ENCODE peak calls at places on chromosomes 1 and 21, in four cellular contexts. M, G, X and U are unnamed samples.

GRCh38 chr1:159835366-159835765 is 8.7 kb downstream of the SLAMF8 start:
- DNase-seq in M (no peak), G (no peak), X (no peak), U (no peak)

GRCh38 chr1:156821801-156822200 is 5.2 kb upstream of the SH2D2A start:
- DNase-seq in M (no peak), G (no peak), X (no peak), U (no peak)

GRCh38 chr1:36034692-36035091 is 49.2 kb upstream of the TEKT2 start:
- DNase-seq in M (no peak), G (no peak), X (no peak), U (no peak)

GRCh38 chr1:11531314-11531870 is 52.4 kb downstream of the DISP3 start:
- DNase-seq in M (peak; percentile 39), G (no peak), X (peak; percentile 8), U (no peak)

GRCh38 chr1:210876275-210876674 is 257.7 kb downstream of the KCNH1 start:
- DNase-seq in M (no peak), G (no peak), X (no peak), U (no peak)

GRCh38 chr1:244010191-244010590 is 40.9 kb upstream of the ZBTB18 start:
- DNase-seq in M (peak; percentile 61), G (no peak), X (no peak), U (no peak)

GRCh38 chr21:19607983-19608668 is 1204.5 kb upstream of the TMPRSS15 start:
- DNase-seq in M (peak; percentile 33), G (no peak), X (no peak), U (no peak)

GRCh38 chr1:200252526-200252925 is 157.3 kb downstream of the ZNF281 start:
- DNase-seq in M (no peak), G (no peak), X (no peak), U (no peak)

GRCh38 chr1:182046763-182047162 is 14.7 kb downstream of the ZNF648 start:
- DNase-seq in M (no peak), G (no peak), X (no peak), U (no peak)

GRCh38 chr21:30240661-30241060 is 24.8 kb upstream of the CLDN8 start:
- DNase-seq in M (no peak), G (no peak), X (no peak), U (no peak)

GRCh38 chr1:243580072-243580471 is 270.0 kb downstream of the AKT3 start:
- DNase-seq in M (no peak), G (no peak), X (no peak), U (no peak)

GRCh38 chr1:172400073-172400737 is 20.3 kb upstream of the C1orf105 start:
- DNase-seq in M (no peak), G (no peak), X (no peak), U (no peak)

GRCh38 chr1:77978293-77978968 is 441 bp downstream of the FUBP1 start:
- DNase-seq in M (peak; percentile 95), G (no peak), X (peak; percentile 66), U (no peak)

GRCh38 chr1:206854401-206855129 is 10.9 kb upstream of the IL20 start:
- DNase-seq in M (no peak), G (no peak), X (no peak), U (no peak)

GRCh38 chr1:48654606-48655210 is 122.0 kb downstream of the BEND5 start:
- DNase-seq in M (no peak), G (no peak), X (peak; percentile 33), U (no peak)

GRCh38 chr1:230253150-230253549 is 173.0 kb downstream of the PGBD5 start:
- DNase-seq in M (no peak), G (no peak), X (no peak), U (no peak)

GRCh38 chr1:230255991-230256390 is 170.1 kb downstream of the PGBD5 start:
- DNase-seq in M (no peak), G (no peak), X (no peak), U (no peak)

GRCh38 chr1:230254265-230254664 is 171.9 kb downstream of the PGBD5 start:
- DNase-seq in M (no peak), G (no peak), X (no peak), U (no peak)

GRCh38 chr1:230256896-230257295 is 169.2 kb downstream of the PGBD5 start:
- DNase-seq in M (no peak), G (no peak), X (no peak), U (no peak)

DNA sequence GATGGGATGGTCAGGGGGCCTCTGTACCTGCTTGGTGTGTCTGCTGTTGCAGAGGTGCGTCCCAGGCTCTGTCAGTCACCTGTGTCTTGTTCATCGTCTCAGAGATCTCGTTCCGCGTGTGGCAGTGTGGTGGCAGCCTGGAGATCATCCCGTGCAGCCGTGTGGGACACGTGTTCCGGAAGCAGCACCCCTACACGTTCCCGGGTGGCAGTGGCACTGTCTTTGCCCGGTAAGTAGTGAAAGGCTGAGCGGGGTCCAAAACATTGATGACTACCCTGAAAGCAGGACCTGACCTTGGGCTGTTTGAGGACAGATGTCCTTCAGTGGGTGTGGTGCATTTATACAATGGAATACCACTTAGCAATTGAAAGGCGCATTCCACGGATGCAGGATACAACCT is 171.0 kb downstream of the PGBD5 start:
- DNase-seq in M (no peak), G (no peak), X (no peak), U (no peak)
- H3K27ac ChIP-seq in M (no peak overlapping the region), G (no peak overlapping the region), X (no peak overlapping the region), U (no peak overlapping the region)

GRCh38 chr1:46196609-46197008 is 1.6 kb downstream of the POMGNT1 start:
- DNase-seq in M (no peak), G (no peak), X (no peak), U (no peak)
- H3K36me3 ChIP-seq in M (no peaks in the 10 kb centered on the region), G (peaks cover 9% of the 10 kb centered on the region), X (peaks cover 54% of the 10 kb centered on the region), U (peaks cover 62% of the 10 kb centered on the region)

GRCh38 chr1:67118191-67118590 is 16.6 kb downstream of the C1orf141 start:
- DNase-seq in M (no peak), G (no peak), X (no peak), U (no peak)

GRCh38 chr1:67110352-67110751 is 24.4 kb downstream of the C1orf141 start:
- DNase-seq in M (no peak), G (no peak), X (no peak), U (no peak)

DNA sequence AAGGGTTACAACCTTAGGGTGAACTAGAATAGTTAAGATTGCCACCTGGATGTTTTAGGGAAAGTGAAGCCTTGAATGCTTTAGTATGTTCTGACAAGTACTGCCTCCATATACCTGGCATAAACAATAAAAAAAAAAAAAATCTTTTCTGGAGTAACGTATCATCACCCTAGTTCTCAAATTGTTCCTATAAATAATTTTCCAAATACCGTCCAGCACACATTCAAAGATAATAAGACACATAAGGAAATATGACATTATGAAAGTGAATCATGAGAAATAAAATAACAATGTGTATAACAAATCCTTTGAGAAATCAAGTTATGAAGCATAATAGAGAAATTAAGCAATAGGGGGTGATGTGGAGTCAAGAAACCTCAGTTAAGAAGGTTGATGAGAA is 20.6 kb downstream of the C1orf141 start:
- DNase-seq in M (no peak), G (no peak), X (no peak), U (no peak)
- H3K4me3 ChIP-seq in M (no peak overlapping the region), G (no peak overlapping the region), X (no peak overlapping the region), U (no peak overlapping the region)

GRCh38 chr1:167482184-167482583 is 36.1 kb downstream of the CD247 start:
- DNase-seq in M (no peak), G (no peak), X (no peak), U (no peak)
- H3K27ac ChIP-seq in M (no peak overlapping the region), G (no peak overlapping the region), X (no peak overlapping the region), U (no peak overlapping the region)

GRCh38 chr21:44785620-44786344 is 15.8 kb downstream of the UBE2G2 start:
- DNase-seq in M (no peak), G (no peak), X (no peak), U (no peak)

GRCh38 chr21:44780140-44780508 is 21.5 kb downstream of the UBE2G2 start:
- DNase-seq in M (no peak), G (no peak), X (no peak), U (no peak)

GRCh38 chr21:44783023-44783696 is 18.5 kb downstream of the UBE2G2 start:
- DNase-seq in M (no peak), G (no peak), X (no peak), U (no peak)

GRCh38 chr21:44780767-44781459 is 20.7 kb downstream of the UBE2G2 start:
- DNase-seq in M (no peak), G (no peak), X (no peak), U (no peak)

GRCh38 chr21:44784810-44785209 is 16.8 kb downstream of the UBE2G2 start:
- DNase-seq in M (no peak), G (no peak), X (no peak), U (no peak)
- H3K36me3 ChIP-seq in M (peaks cover 5% of the 10 kb centered on the region), G (no peaks in the 10 kb centered on the region), X (peaks cover 70% of the 10 kb centered on the region), U (peaks cover 36% of the 10 kb centered on the region)

GRCh38 chr1:112390775-112391602 is 5.0 kb upstream of the CTTNBP2NL start:
- DNase-seq in M (peak; percentile 98), G (peak; percentile 86), X (peak; percentile 94), U (peak; percentile 83)

GRCh38 chr1:112393634-112393976 is 2.4 kb upstream of the CTTNBP2NL start:
- DNase-seq in M (no peak), G (no peak), X (no peak), U (no peak)

GRCh38 chr1:112394743-112395062 is 1.3 kb upstream of the CTTNBP2NL start:
- DNase-seq in M (no peak), G (no peak), X (no peak), U (no peak)

GRCh38 chr1:112389689-112390088 is 6.3 kb upstream of the CTTNBP2NL start:
- DNase-seq in M (no peak), G (no peak), X (no peak), U (peak; percentile 18)

GRCh38 chr1:112391603-112391940 is 4.4 kb upstream of the CTTNBP2NL start:
- DNase-seq in M (no peak), G (no peak), X (no peak), U (no peak)
- H3K4me3 ChIP-seq in M (peak overlapping the region; percentile 48), G (peak overlapping the region; percentile 38), X (no peak overlapping the region), U (peak overlapping the region; percentile 58)